ENCODE peak calls at places on chromosomes 16 and 17, in ten cellular contexts. One of them, this sample, is unnamed.

GRCh38 chr16:48409839-48410610 is 24.8 kb upstream of the SIAH1 start:
- DNase-seq in WERI-Rb-1: no peak
- DNase-seq in stomach: peak; percentile 53
- DNase-seq in Peyer's patch: no peak
- DNase-seq in colonic mucosa: peak; percentile 72
- DNase-seq in ascending aorta: no peak
- DNase-seq in tibial nerve: no peak
- DNase-seq in pancreas: no peak
- DNase-seq in CD4-positive, alpha-beta T cell: no peak
- DNase-seq in heart left ventricle: no peak
- DNase-seq in this sample: peak; percentile 69

GRCh38 chr17:19579192-19579668 is 45.6 kb downstream of the SLC47A1 start:
- DNase-seq in pancreas: no peak
- DNase-seq in CD4-positive, alpha-beta T cell: no peak
- DNase-seq in tibial nerve: no peak
- DNase-seq in WERI-Rb-1: no peak
- DNase-seq in Peyer's patch: no peak
- DNase-seq in heart left ventricle: no peak
- DNase-seq in stomach: no peak
- DNase-seq in ascending aorta: no peak
- DNase-seq in colonic mucosa: no peak
- DNase-seq in this sample: no peak

GRCh38 chr17:36945959-36946725 is 2.6 kb upstream of the AATF start:
- DNase-seq in pancreas: no peak
- DNase-seq in heart left ventricle: no peak
- DNase-seq in CD4-positive, alpha-beta T cell: no peak
- DNase-seq in tibial nerve: no peak
- DNase-seq in ascending aorta: no peak
- DNase-seq in stomach: no peak
- DNase-seq in WERI-Rb-1: peak; percentile 69
- DNase-seq in colonic mucosa: no peak
- DNase-seq in Peyer's patch: no peak
- DNase-seq in this sample: no peak

GRCh38 chr17:45908935-45909334 is 14.6 kb downstream of the MAPT start:
- DNase-seq in pancreas: no peak
- DNase-seq in CD4-positive, alpha-beta T cell: no peak
- DNase-seq in WERI-Rb-1: no peak
- DNase-seq in ascending aorta: no peak
- DNase-seq in colonic mucosa: no peak
- DNase-seq in heart left ventricle: no peak
- DNase-seq in tibial nerve: no peak
- DNase-seq in Peyer's patch: no peak
- DNase-seq in stomach: no peak
- DNase-seq in this sample: no peak

GRCh38 chr16:24419709-24420108 is 119.7 kb upstream of the RBBP6 start:
- DNase-seq in tibial nerve: no peak
- DNase-seq in Peyer's patch: no peak
- DNase-seq in colonic mucosa: no peak
- DNase-seq in CD4-positive, alpha-beta T cell: no peak
- DNase-seq in stomach: no peak
- DNase-seq in pancreas: no peak
- DNase-seq in heart left ventricle: no peak
- DNase-seq in WERI-Rb-1: no peak
- DNase-seq in ascending aorta: no peak
- DNase-seq in this sample: no peak

GRCh38 chr16:88727871-88728270 is 21.6 kb downstream of the CTU2 start:
- DNase-seq in colonic mucosa: no peak
- DNase-seq in ascending aorta: no peak
- DNase-seq in tibial nerve: no peak
- DNase-seq in pancreas: no peak
- DNase-seq in WERI-Rb-1: no peak
- DNase-seq in Peyer's patch: no peak
- DNase-seq in stomach: no peak
- DNase-seq in CD4-positive, alpha-beta T cell: no peak
- DNase-seq in heart left ventricle: no peak
- DNase-seq in this sample: no peak

GRCh38 chr17:7848665-7849184 is 6.1 kb upstream of the TMEM88 start:
- DNase-seq in heart left ventricle: no peak
- DNase-seq in pancreas: peak; percentile 24
- DNase-seq in ascending aorta: peak; percentile 64
- DNase-seq in tibial nerve: no peak
- DNase-seq in stomach: no peak
- DNase-seq in colonic mucosa: no peak
- DNase-seq in WERI-Rb-1: no peak
- DNase-seq in CD4-positive, alpha-beta T cell: no peak
- DNase-seq in Peyer's patch: no peak
- DNase-seq in this sample: no peak

GRCh38 chr17:29124135-29124930 is 55.9 kb downstream of the MYO18A start:
- DNase-seq in pancreas: no peak
- DNase-seq in Peyer's patch: no peak
- DNase-seq in heart left ventricle: peak; percentile 54
- DNase-seq in colonic mucosa: peak; percentile 42
- DNase-seq in tibial nerve: no peak
- DNase-seq in ascending aorta: no peak
- DNase-seq in CD4-positive, alpha-beta T cell: no peak
- DNase-seq in WERI-Rb-1: peak; percentile 61
- DNase-seq in stomach: peak; percentile 55
- DNase-seq in this sample: no peak

GRCh38 chr16:71254832-71255560 is 24.5 kb upstream of the HYDIN start:
- DNase-seq in tibial nerve: no peak
- DNase-seq in WERI-Rb-1: no peak
- DNase-seq in colonic mucosa: no peak
- DNase-seq in heart left ventricle: no peak
- DNase-seq in stomach: no peak
- DNase-seq in Peyer's patch: no peak
- DNase-seq in ascending aorta: no peak
- DNase-seq in pancreas: no peak
- DNase-seq in CD4-positive, alpha-beta T cell: no peak
- DNase-seq in this sample: no peak
- H3K27ac ChIP-seq in tibial nerve: no peak overlapping the region
- H3K27ac ChIP-seq in WERI-Rb-1: peak overlapping the region; percentile 59
- H3K27ac ChIP-seq in colonic mucosa: no peak overlapping the region
- H3K27ac ChIP-seq in heart left ventricle: no peak overlapping the region
- H3K27ac ChIP-seq in stomach: no peak overlapping the region
- H3K27ac ChIP-seq in Peyer's patch: no peak overlapping the region
- H3K27ac ChIP-seq in ascending aorta: no peak overlapping the region
- H3K27ac ChIP-seq in pancreas: no peak overlapping the region
- H3K27ac ChIP-seq in CD4-positive, alpha-beta T cell: no peak overlapping the region
- H3K27ac ChIP-seq in this sample: no peak overlapping the region

GRCh38 chr16:681746-682427 is 1.7 kb downstream of the STUB1 start:
- DNase-seq in tibial nerve: no peak
- DNase-seq in stomach: no peak
- DNase-seq in pancreas: no peak
- DNase-seq in WERI-Rb-1: no peak
- DNase-seq in CD4-positive, alpha-beta T cell: no peak
- DNase-seq in ascending aorta: no peak
- DNase-seq in Peyer's patch: no peak
- DNase-seq in heart left ventricle: no peak
- DNase-seq in colonic mucosa: no peak
- DNase-seq in this sample: no peak

GRCh38 chr16:684067-684794 is at the start of gene JMJD8:
- DNase-seq in heart left ventricle: peak; percentile 98
- DNase-seq in CD4-positive, alpha-beta T cell: peak; percentile 90
- DNase-seq in ascending aorta: peak; percentile 98
- DNase-seq in stomach: peak; percentile 98
- DNase-seq in Peyer's patch: peak; percentile 96
- DNase-seq in tibial nerve: peak; percentile 95
- DNase-seq in colonic mucosa: peak; percentile 97
- DNase-seq in pancreas: peak; percentile 97
- DNase-seq in WERI-Rb-1: peak; percentile 97
- DNase-seq in this sample: peak; percentile 75

GRCh38 chr16:683396-684066 is 603 bp downstream of the JMJD8 start:
- DNase-seq in tibial nerve: no peak
- DNase-seq in ascending aorta: no peak
- DNase-seq in CD4-positive, alpha-beta T cell: no peak
- DNase-seq in heart left ventricle: no peak
- DNase-seq in pancreas: no peak
- DNase-seq in stomach: no peak
- DNase-seq in WERI-Rb-1: no peak
- DNase-seq in Peyer's patch: no peak
- DNase-seq in colonic mucosa: no peak
- DNase-seq in this sample: no peak

GRCh38 chr16:680967-681745 is 946 bp downstream of the STUB1 start:
- DNase-seq in tibial nerve: no peak
- DNase-seq in pancreas: no peak
- DNase-seq in stomach: peak; percentile 51
- DNase-seq in CD4-positive, alpha-beta T cell: no peak
- DNase-seq in Peyer's patch: no peak
- DNase-seq in WERI-Rb-1: peak; percentile 38
- DNase-seq in heart left ventricle: no peak
- DNase-seq in colonic mucosa: peak; percentile 70
- DNase-seq in ascending aorta: no peak
- DNase-seq in this sample: no peak

DNA sequence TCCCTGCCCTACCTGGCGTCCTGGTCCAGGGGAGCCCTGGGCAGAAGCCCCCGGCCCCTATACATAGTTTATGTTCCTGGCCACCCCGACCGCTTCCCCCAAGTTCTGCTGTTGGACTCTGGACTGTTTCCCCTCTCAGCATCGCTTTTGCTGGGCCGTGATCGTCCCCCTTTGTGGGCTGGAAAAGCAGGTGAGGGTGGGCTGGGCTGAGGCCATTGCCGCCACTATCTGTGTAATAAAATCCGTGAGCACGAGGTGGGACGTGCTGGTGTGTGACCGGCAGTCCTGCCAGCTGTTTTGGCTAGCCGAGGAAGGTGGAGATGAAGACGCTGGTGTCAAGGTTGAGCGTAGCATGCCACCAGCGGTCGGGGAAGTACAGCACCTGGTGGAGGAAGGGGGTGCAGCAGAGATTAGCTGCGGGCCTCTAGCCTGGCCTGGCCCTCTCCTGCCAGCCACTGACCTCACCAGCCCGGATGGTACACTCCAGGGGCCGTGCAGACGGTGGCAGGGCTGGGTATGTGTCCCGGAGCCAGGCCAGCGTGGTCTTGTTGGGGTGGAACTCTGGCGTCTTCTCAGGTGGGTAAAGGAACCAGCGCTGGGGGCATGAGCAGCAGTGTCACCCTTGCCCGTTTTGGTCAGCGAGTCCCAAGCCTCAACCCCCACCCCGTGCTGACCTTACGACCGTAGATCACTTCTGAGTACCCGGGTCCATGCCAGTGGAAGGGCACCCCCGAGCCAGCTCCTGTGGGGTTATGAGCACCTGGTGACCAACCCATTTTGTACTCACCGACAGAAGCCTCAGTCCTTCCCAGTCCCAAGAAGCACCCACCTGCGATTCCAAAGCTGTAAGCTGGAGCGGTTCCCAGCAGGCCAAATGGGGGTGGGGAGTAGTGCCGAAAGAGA is 1.4 kb downstream of the JMJD8 start:
- DNase-seq in stomach: no peak
- DNase-seq in ascending aorta: no peak
- DNase-seq in heart left ventricle: no peak
- DNase-seq in tibial nerve: no peak
- DNase-seq in WERI-Rb-1: no peak
- DNase-seq in colonic mucosa: no peak
- DNase-seq in Peyer's patch: no peak
- DNase-seq in CD4-positive, alpha-beta T cell: no peak
- DNase-seq in pancreas: no peak
- DNase-seq in this sample: no peak
- TF ChIP-seq CTCF in stomach: no peak
- TF ChIP-seq CTCF in ascending aorta: no peak
- TF ChIP-seq CTCF in heart left ventricle: no peak
- TF ChIP-seq CTCF in tibial nerve: no peak
- TF ChIP-seq CTCF in WERI-Rb-1: no peak
- TF ChIP-seq CTCF in colonic mucosa: no peak
- TF ChIP-seq CTCF in Peyer's patch: no peak
- TF ChIP-seq CTCF in CD4-positive, alpha-beta T cell: no peak
- TF ChIP-seq CTCF in pancreas: no peak
- TF ChIP-seq CTCF in this sample: no peak

GRCh38 chr17:79188048-79188447 is 113.4 kb downstream of the ENGASE start:
- DNase-seq in heart left ventricle: no peak
- DNase-seq in stomach: no peak
- DNase-seq in ascending aorta: no peak
- DNase-seq in colonic mucosa: no peak
- DNase-seq in CD4-positive, alpha-beta T cell: no peak
- DNase-seq in tibial nerve: no peak
- DNase-seq in pancreas: no peak
- DNase-seq in WERI-Rb-1: peak; percentile 92
- DNase-seq in Peyer's patch: no peak
- DNase-seq in this sample: no peak

GRCh38 chr17:79187186-79187585 is 112.6 kb downstream of the ENGASE start:
- DNase-seq in ascending aorta: no peak
- DNase-seq in heart left ventricle: no peak
- DNase-seq in Peyer's patch: no peak
- DNase-seq in WERI-Rb-1: no peak
- DNase-seq in pancreas: no peak
- DNase-seq in CD4-positive, alpha-beta T cell: no peak
- DNase-seq in colonic mucosa: no peak
- DNase-seq in stomach: no peak
- DNase-seq in tibial nerve: no peak
- DNase-seq in this sample: no peak

GRCh38 chr17:79186406-79186805 is 111.8 kb downstream of the ENGASE start:
- DNase-seq in CD4-positive, alpha-beta T cell: no peak
- DNase-seq in heart left ventricle: no peak
- DNase-seq in tibial nerve: no peak
- DNase-seq in colonic mucosa: no peak
- DNase-seq in pancreas: no peak
- DNase-seq in stomach: no peak
- DNase-seq in Peyer's patch: no peak
- DNase-seq in WERI-Rb-1: no peak
- DNase-seq in ascending aorta: no peak
- DNase-seq in this sample: no peak

GRCh38 chr17:79189264-79189663 is 114.6 kb downstream of the ENGASE start:
- DNase-seq in ascending aorta: no peak
- DNase-seq in Peyer's patch: no peak
- DNase-seq in colonic mucosa: no peak
- DNase-seq in CD4-positive, alpha-beta T cell: no peak
- DNase-seq in WERI-Rb-1: peak; percentile 92
- DNase-seq in stomach: no peak
- DNase-seq in pancreas: no peak
- DNase-seq in heart left ventricle: no peak
- DNase-seq in tibial nerve: no peak
- DNase-seq in this sample: no peak

GRCh38 chr17:79188679-79189078 is 114.1 kb downstream of the ENGASE start:
- DNase-seq in colonic mucosa: no peak
- DNase-seq in pancreas: no peak
- DNase-seq in Peyer's patch: no peak
- DNase-seq in heart left ventricle: no peak
- DNase-seq in stomach: no peak
- DNase-seq in ascending aorta: no peak
- DNase-seq in WERI-Rb-1: no peak
- DNase-seq in CD4-positive, alpha-beta T cell: no peak
- DNase-seq in tibial nerve: no peak
- DNase-seq in this sample: no peak
- H3K27me3 ChIP-seq in colonic mucosa: peaks cover 9% of the 10 kb centered on the region
- H3K27me3 ChIP-seq in pancreas: no peaks in the 10 kb centered on the region
- H3K27me3 ChIP-seq in Peyer's patch: no peaks in the 10 kb centered on the region
- H3K27me3 ChIP-seq in heart left ventricle: peaks cover 76% of the 10 kb centered on the region
- H3K27me3 ChIP-seq in stomach: peaks cover 100% of the 10 kb centered on the region
- H3K27me3 ChIP-seq in ascending aorta: peaks cover 9% of the 10 kb centered on the region
- H3K27me3 ChIP-seq in WERI-Rb-1: no peaks in the 10 kb centered on the region
- H3K27me3 ChIP-seq in CD4-positive, alpha-beta T cell: peaks cover 69% of the 10 kb centered on the region
- H3K27me3 ChIP-seq in tibial nerve: peaks cover 84% of the 10 kb centered on the region
- H3K27me3 ChIP-seq in this sample: peaks cover 28% of the 10 kb centered on the region

GRCh38 chr17:70091681-70092080 is 16.7 kb downstream of the KCNJ16 start:
- DNase-seq in tibial nerve: no peak
- DNase-seq in stomach: no peak
- DNase-seq in WERI-Rb-1: no peak
- DNase-seq in ascending aorta: no peak
- DNase-seq in heart left ventricle: no peak
- DNase-seq in Peyer's patch: no peak
- DNase-seq in CD4-positive, alpha-beta T cell: no peak
- DNase-seq in pancreas: no peak
- DNase-seq in colonic mucosa: no peak
- DNase-seq in this sample: peak; percentile 33

GRCh38 chr17:70093163-70093562 is 18.1 kb downstream of the KCNJ16 start:
- DNase-seq in pancreas: no peak
- DNase-seq in stomach: no peak
- DNase-seq in WERI-Rb-1: no peak
- DNase-seq in ascending aorta: no peak
- DNase-seq in Peyer's patch: no peak
- DNase-seq in CD4-positive, alpha-beta T cell: no peak
- DNase-seq in colonic mucosa: no peak
- DNase-seq in heart left ventricle: no peak
- DNase-seq in tibial nerve: no peak
- DNase-seq in this sample: no peak

GRCh38 chr17:70089513-70090148 is 14.6 kb downstream of the KCNJ16 start:
- DNase-seq in WERI-Rb-1: no peak
- DNase-seq in ascending aorta: no peak
- DNase-seq in tibial nerve: no peak
- DNase-seq in colonic mucosa: peak; percentile 23
- DNase-seq in pancreas: no peak
- DNase-seq in Peyer's patch: no peak
- DNase-seq in stomach: no peak
- DNase-seq in heart left ventricle: no peak
- DNase-seq in CD4-positive, alpha-beta T cell: no peak
- DNase-seq in this sample: no peak

GRCh38 chr17:70095455-70095854 is 20.4 kb downstream of the KCNJ16 start:
- DNase-seq in heart left ventricle: no peak
- DNase-seq in WERI-Rb-1: no peak
- DNase-seq in CD4-positive, alpha-beta T cell: no peak
- DNase-seq in tibial nerve: no peak
- DNase-seq in ascending aorta: no peak
- DNase-seq in colonic mucosa: no peak
- DNase-seq in pancreas: no peak
- DNase-seq in Peyer's patch: no peak
- DNase-seq in stomach: no peak
- DNase-seq in this sample: no peak

DNA sequence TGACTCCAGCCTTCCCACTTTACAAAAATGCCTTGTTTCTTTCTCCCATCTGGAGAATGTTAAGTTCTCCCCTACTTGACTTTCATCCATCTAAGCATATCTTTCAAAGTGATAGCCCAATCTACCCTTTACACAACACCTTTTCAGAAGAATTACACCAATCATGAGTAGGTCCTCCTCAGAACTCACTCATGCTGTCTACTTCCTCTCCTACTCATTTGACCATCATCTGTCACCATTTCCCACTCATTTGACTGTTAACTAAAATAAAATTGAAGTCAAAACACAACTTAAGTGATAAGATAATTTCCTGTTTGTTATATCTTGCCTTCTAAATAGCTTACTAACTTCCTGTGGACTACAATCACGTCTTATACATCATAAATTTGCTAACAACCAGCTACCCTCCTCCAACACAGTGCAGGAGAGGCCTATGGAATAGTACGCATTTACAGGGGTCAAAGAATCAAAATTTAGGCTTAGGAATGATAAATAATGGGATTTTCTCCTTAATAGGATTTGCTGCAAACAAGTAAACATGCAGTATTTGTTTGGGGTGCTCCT is 16.1 kb downstream of the KCNJ16 start:
- DNase-seq in tibial nerve: no peak
- DNase-seq in Peyer's patch: no peak
- DNase-seq in heart left ventricle: no peak
- DNase-seq in stomach: no peak
- DNase-seq in ascending aorta: no peak
- DNase-seq in colonic mucosa: no peak
- DNase-seq in WERI-Rb-1: no peak
- DNase-seq in CD4-positive, alpha-beta T cell: no peak
- DNase-seq in pancreas: no peak
- DNase-seq in this sample: no peak
- H3K27ac ChIP-seq in tibial nerve: no peak overlapping the region
- H3K27ac ChIP-seq in Peyer's patch: no peak overlapping the region
- H3K27ac ChIP-seq in heart left ventricle: no peak overlapping the region
- H3K27ac ChIP-seq in stomach: no peak overlapping the region
- H3K27ac ChIP-seq in ascending aorta: no peak overlapping the region
- H3K27ac ChIP-seq in colonic mucosa: no peak overlapping the region
- H3K27ac ChIP-seq in WERI-Rb-1: no peak overlapping the region
- H3K27ac ChIP-seq in CD4-positive, alpha-beta T cell: no peak overlapping the region
- H3K27ac ChIP-seq in pancreas: peak overlapping the region; percentile 38
- H3K27ac ChIP-seq in this sample: no peak overlapping the region

This sample was measured in AG04450.